ENCODE peak calls at places on chromosomes 12 and 14, in six cellular contexts. One of them, this sample, is unnamed.
A peak's percentile ranks its signal among the peaks of the same experiment; 100 is the strongest.

GRCh38 chr12:126636798-126637197 is 1571.6 kb downstream of the AACS start:
- DNase-seq in A549: no peak
- DNase-seq in GM12878: no peak
- DNase-seq in K562: no peak
- DNase-seq in HepG2: no peak
- DNase-seq in endothelial cell of umbilical vein: no peak
- DNase-seq in this sample: no peak

GRCh38 chr12:117365072-117365616 is 3.7 kb upstream of the NOS1 start:
- DNase-seq in A549: no peak
- DNase-seq in GM12878: no peak
- DNase-seq in K562: no peak
- DNase-seq in HepG2: no peak
- DNase-seq in endothelial cell of umbilical vein: no peak
- DNase-seq in this sample: no peak

GRCh38 chr12:21893924-21894323 is 47.3 kb downstream of the ABCC9 start:
- DNase-seq in A549: no peak
- DNase-seq in GM12878: no peak
- DNase-seq in K562: no peak
- DNase-seq in HepG2: no peak
- DNase-seq in endothelial cell of umbilical vein: no peak
- DNase-seq in this sample: no peak

GRCh38 chr12:11716794-11717532 is 67.5 kb downstream of the ETV6 start:
- DNase-seq in A549: no peak
- DNase-seq in GM12878: no peak
- DNase-seq in K562: no peak
- DNase-seq in HepG2: no peak
- DNase-seq in endothelial cell of umbilical vein: peak; percentile 48
- DNase-seq in this sample: peak; percentile 77

GRCh38 chr12:24560867-24561266 is 388.0 kb downstream of the BCAT1 start:
- DNase-seq in A549: no peak
- DNase-seq in GM12878: no peak
- DNase-seq in K562: no peak
- DNase-seq in HepG2: no peak
- DNase-seq in endothelial cell of umbilical vein: no peak
- DNase-seq in this sample: no peak

GRCh38 chr12:67451206-67451605 is 182.0 kb downstream of the CAND1 start:
- DNase-seq in A549: no peak
- DNase-seq in GM12878: no peak
- DNase-seq in K562: no peak
- DNase-seq in HepG2: no peak
- DNase-seq in endothelial cell of umbilical vein: no peak
- DNase-seq in this sample: no peak

GRCh38 chr14:43184540-43184939 is 1322.5 kb downstream of the FSCB start:
- DNase-seq in A549: no peak
- DNase-seq in GM12878: no peak
- DNase-seq in K562: no peak
- DNase-seq in HepG2: no peak
- DNase-seq in endothelial cell of umbilical vein: no peak
- DNase-seq in this sample: no peak

GRCh38 chr12:112418248-112418595 is 525 bp upstream of the PTPN11 start:
- DNase-seq in A549: no peak
- DNase-seq in GM12878: no peak
- DNase-seq in K562: no peak
- DNase-seq in HepG2: no peak
- DNase-seq in endothelial cell of umbilical vein: no peak
- DNase-seq in this sample: no peak

GRCh38 chr12:47779301-47779942 is 6.4 kb downstream of the SLC48A1 start:
- DNase-seq in A549: peak; percentile 86
- DNase-seq in GM12878: peak; percentile 53
- DNase-seq in K562: peak; percentile 82
- DNase-seq in HepG2: peak; percentile 69
- DNase-seq in endothelial cell of umbilical vein: peak; percentile 88
- DNase-seq in this sample: peak; percentile 90

GRCh38 chr12:120820885-120821510 is 83.2 kb downstream of the SPPL3 start:
- DNase-seq in A549: no peak
- DNase-seq in GM12878: no peak
- DNase-seq in K562: no peak
- DNase-seq in HepG2: no peak
- DNase-seq in endothelial cell of umbilical vein: no peak
- DNase-seq in this sample: no peak

GRCh38 chr12:115129727-115130126 is 445.8 kb upstream of the TBX3 start:
- DNase-seq in A549: no peak
- DNase-seq in GM12878: no peak
- DNase-seq in K562: no peak
- DNase-seq in HepG2: peak; percentile 23
- DNase-seq in endothelial cell of umbilical vein: no peak
- DNase-seq in this sample: no peak

GRCh38 chr14:50469982-50470381 is 62.4 kb downstream of the MAP4K5 start:
- DNase-seq in A549: no peak
- DNase-seq in GM12878: no peak
- DNase-seq in K562: no peak
- DNase-seq in HepG2: no peak
- DNase-seq in endothelial cell of umbilical vein: no peak
- DNase-seq in this sample: no peak

GRCh38 chr14:23028800-23029199 is 5.9 kb downstream of the PSMB5 start:
- DNase-seq in A549: no peak
- DNase-seq in GM12878: no peak
- DNase-seq in K562: no peak
- DNase-seq in HepG2: no peak
- DNase-seq in endothelial cell of umbilical vein: no peak
- DNase-seq in this sample: no peak

GRCh38 chr12:5059358-5059757 is 15.7 kb downstream of the KCNA5 start:
- DNase-seq in A549: no peak
- DNase-seq in GM12878: no peak
- DNase-seq in K562: no peak
- DNase-seq in HepG2: no peak
- DNase-seq in endothelial cell of umbilical vein: no peak
- DNase-seq in this sample: no peak

GRCh38 chr12:6264402-6265037 is 46.0 kb upstream of the PLEKHG6 start:
- DNase-seq in A549: no peak
- DNase-seq in GM12878: no peak
- DNase-seq in K562: no peak
- DNase-seq in HepG2: no peak
- DNase-seq in endothelial cell of umbilical vein: no peak
- DNase-seq in this sample: no peak

GRCh38 chr12:66804555-66804954 is 125.7 kb upstream of the GRIP1 start:
- DNase-seq in A549: no peak
- DNase-seq in GM12878: no peak
- DNase-seq in K562: no peak
- DNase-seq in HepG2: no peak
- DNase-seq in endothelial cell of umbilical vein: no peak
- DNase-seq in this sample: no peak

GRCh38 chr14:41604793-41605534 is 1.7 kb upstream of the LRFN5 start:
- DNase-seq in A549: no peak
- DNase-seq in GM12878: no peak
- DNase-seq in K562: no peak
- DNase-seq in HepG2: no peak
- DNase-seq in endothelial cell of umbilical vein: no peak
- DNase-seq in this sample: no peak

GRCh38 chr12:68349083-68349700 is 17.0 kb upstream of the MDM1 start:
- DNase-seq in A549: no peak
- DNase-seq in GM12878: no peak
- DNase-seq in K562: no peak
- DNase-seq in HepG2: no peak
- DNase-seq in endothelial cell of umbilical vein: no peak
- DNase-seq in this sample: no peak

GRCh38 chr12:29041621-29042020 is 107.5 kb upstream of the FAR2 start:
- DNase-seq in A549: peak; percentile 27
- DNase-seq in GM12878: no peak
- DNase-seq in K562: no peak
- DNase-seq in HepG2: no peak
- DNase-seq in endothelial cell of umbilical vein: peak; percentile 16
- DNase-seq in this sample: peak; percentile 47

GRCh38 chr14:46137786-46138185 is 513.8 kb downstream of the RPL10L start:
- DNase-seq in A549: no peak
- DNase-seq in GM12878: no peak
- DNase-seq in K562: no peak
- DNase-seq in HepG2: no peak
- DNase-seq in endothelial cell of umbilical vein: peak; percentile 49
- DNase-seq in this sample: no peak

GRCh38 chr14:74400328-74400727 is 25.7 kb downstream of the SYNDIG1L start:
- DNase-seq in A549: peak; percentile 22
- DNase-seq in GM12878: no peak
- DNase-seq in K562: peak; percentile 11
- DNase-seq in HepG2: no peak
- DNase-seq in endothelial cell of umbilical vein: no peak
- DNase-seq in this sample: peak; percentile 17
- TF ChIP-seq MAX in A549: no peak
- TF ChIP-seq MAX in GM12878: no peak
- TF ChIP-seq MAX in K562: no peak
- TF ChIP-seq MAX in HepG2: no peak
- TF ChIP-seq MAX in endothelial cell of umbilical vein: no peak
- TF ChIP-seq MAX in this sample: no peak

DNA sequence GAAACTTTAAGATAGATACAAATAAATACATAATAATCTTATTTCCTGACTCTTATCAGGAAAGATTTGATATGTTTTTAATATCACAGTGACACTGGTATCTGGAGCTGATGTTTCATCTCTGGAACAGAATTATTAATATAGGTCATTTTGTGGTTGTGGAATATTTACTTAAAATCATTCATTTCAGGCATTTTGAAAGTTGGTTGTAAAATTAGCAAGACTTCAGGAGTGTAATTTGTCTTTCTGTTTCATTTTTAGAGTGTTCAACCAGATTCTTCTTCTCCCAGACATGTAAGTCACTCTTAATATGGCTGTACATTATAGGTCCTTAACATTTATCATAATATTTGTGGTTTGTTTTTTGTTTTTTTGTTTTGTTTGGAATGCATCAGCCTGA is 115.7 kb downstream of the PCNX1 start:
- DNase-seq in A549: no peak
- DNase-seq in GM12878: peak; percentile 7
- DNase-seq in K562: no peak
- DNase-seq in HepG2: no peak
- DNase-seq in endothelial cell of umbilical vein: no peak
- DNase-seq in this sample: no peak
- TF ChIP-seq MYC in A549: no peak
- TF ChIP-seq MYC in GM12878: no peak
- TF ChIP-seq MYC in K562: no peak
- TF ChIP-seq MYC in HepG2: no peak
- TF ChIP-seq MYC in endothelial cell of umbilical vein: no peak
- TF ChIP-seq MYC in this sample: no peak

DNA sequence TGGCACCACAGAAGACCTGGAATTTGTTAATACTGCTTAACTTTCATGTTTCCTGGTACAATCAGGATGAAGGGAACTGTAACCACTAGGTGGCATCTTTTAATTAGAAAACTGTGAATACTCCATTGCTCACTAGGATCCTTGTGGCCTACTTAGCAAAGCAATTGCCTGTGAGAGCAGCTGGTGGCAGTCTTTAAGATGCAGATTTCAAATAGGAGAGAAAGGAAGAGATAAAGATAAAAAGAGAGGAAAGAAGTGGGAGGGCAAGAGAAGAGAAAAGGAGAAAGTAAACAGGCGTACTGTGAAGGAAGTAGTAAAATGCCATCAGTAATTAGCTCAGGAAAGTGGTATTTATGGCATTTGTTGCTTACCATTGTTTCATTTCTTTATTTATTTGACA is 114.5 kb downstream of the RAD51B start:
- DNase-seq in A549: peak; percentile 89
- DNase-seq in GM12878: peak; percentile 42
- DNase-seq in K562: peak; percentile 41
- DNase-seq in HepG2: peak; percentile 62
- DNase-seq in endothelial cell of umbilical vein: peak; percentile 89
- DNase-seq in this sample: peak; percentile 66
- TF ChIP-seq CTCF in A549: peak; percentile 93
- TF ChIP-seq CTCF in GM12878: peak; percentile 46
- TF ChIP-seq CTCF in K562: peak; percentile 58
- TF ChIP-seq CTCF in HepG2: peak; percentile 67
- TF ChIP-seq CTCF in endothelial cell of umbilical vein: peak; percentile 57
- TF ChIP-seq CTCF in this sample: peak; percentile 59

DNA sequence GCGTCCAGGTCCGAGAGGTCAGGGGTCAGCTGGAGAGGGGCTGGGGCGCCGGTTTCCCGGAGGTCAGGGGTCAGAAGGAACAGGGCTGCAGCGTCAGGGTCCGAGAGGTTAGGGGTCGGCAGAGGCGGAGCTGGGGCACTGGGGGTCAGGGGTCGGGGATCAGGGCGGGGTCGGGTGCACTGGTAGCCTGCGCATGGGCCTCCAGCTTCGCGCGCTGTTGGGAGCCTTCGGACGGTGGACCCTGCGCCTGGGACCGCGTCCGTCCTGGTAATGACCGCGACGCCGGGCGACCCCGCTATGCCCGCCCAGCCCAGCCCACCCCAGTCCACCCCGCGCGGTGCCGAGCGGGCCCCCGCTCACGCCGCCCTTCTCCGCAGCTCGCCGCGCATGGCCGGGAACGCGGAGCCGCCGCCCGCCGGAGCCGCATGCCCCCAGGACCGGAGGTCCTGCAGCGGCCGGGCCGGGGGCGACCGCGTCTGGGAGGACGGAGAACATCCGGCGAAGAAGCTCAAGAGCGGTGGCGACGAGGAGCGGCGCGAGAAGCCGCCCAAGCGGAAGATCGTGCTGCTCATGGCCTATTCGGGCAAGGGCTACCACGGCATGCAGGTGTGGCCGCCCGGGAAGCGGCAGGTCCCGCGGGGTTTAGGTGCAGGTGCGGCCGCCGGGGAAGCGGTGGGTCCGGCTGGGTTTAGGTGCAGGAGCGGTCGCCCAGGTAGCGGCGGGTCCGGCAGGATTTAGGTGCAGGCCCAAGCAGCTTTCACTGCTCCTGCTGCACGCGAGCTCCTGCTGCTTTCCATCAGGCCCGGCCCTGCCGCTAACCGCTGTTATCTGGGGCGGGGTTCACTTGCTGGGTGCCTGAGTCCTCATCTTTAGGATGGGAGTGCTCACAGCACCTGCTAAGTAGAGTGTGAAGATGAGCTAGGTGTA is 717 bp downstream of the PUS1 start:
- DNase-seq in A549: peak; percentile 41
- DNase-seq in GM12878: no peak
- DNase-seq in K562: peak; percentile 78
- DNase-seq in HepG2: no peak
- DNase-seq in endothelial cell of umbilical vein: peak; percentile 19
- DNase-seq in this sample: peak; percentile 72
- TF ChIP-seq MAX in A549: no peak
- TF ChIP-seq MAX in GM12878: no peak
- TF ChIP-seq MAX in K562: no peak
- TF ChIP-seq MAX in HepG2: no peak
- TF ChIP-seq MAX in endothelial cell of umbilical vein: no peak
- TF ChIP-seq MAX in this sample: no peak

DNA sequence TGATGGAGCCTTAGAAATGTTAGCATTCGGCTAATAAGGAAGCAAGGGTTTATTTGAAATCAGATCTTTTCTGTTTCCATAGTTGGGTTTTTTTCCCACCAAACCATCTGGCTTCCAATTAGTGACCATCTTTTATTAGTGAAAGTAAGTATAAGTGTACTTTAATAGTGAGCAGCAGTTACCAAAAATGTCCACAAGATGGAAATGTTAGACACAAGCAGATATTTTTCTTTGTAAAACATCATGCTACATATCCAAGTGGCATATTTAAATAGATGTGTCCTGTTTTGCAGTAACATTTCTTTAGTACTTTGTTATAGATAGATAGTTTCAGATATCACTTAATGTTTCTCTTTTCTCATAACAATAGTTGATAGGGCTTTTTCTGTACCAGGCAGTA is 28.8 kb downstream of the YEATS4 start:
- DNase-seq in A549: peak; percentile 68
- DNase-seq in GM12878: no peak
- DNase-seq in K562: no peak
- DNase-seq in HepG2: peak; percentile 43
- DNase-seq in endothelial cell of umbilical vein: peak; percentile 79
- DNase-seq in this sample: peak; percentile 57
- TF ChIP-seq MYC in A549: no peak
- TF ChIP-seq MYC in GM12878: no peak
- TF ChIP-seq MYC in K562: no peak
- TF ChIP-seq MYC in HepG2: no peak
- TF ChIP-seq MYC in endothelial cell of umbilical vein: no peak
- TF ChIP-seq MYC in this sample: no peak

GRCh38 chr14:69951935-69952334 is 72.7 kb downstream of the SMOC1 start:
- DNase-seq in A549: no peak
- DNase-seq in GM12878: no peak
- DNase-seq in K562: no peak
- DNase-seq in HepG2: no peak
- DNase-seq in endothelial cell of umbilical vein: no peak
- DNase-seq in this sample: no peak
- TF ChIP-seq CTCF in A549: no peak
- TF ChIP-seq CTCF in GM12878: no peak
- TF ChIP-seq CTCF in K562: no peak
- TF ChIP-seq CTCF in HepG2: no peak
- TF ChIP-seq CTCF in endothelial cell of umbilical vein: no peak
- TF ChIP-seq CTCF in this sample: no peak